ENCODE peak calls at places on chromosomes 12 and 14, in five cellular contexts. R is H1, O is GM23338, K is transverse colon, H is spleen. Y is an unnamed sample.

GRCh38 chr12:77064891-77065360 is 443 bp downstream of the E2F7 start:
- DNase-seq in R (no peak), O (peak; percentile 60), K (no peak), H (no peak), Y (no peak)

GRCh38 chr12:128543493-128543892 is 276.5 kb downstream of the TMEM132C start:
- DNase-seq in R (no peak), O (no peak), K (no peak), H (no peak), Y (no peak)

GRCh38 chr14:25132734-25133422 is 82.9 kb upstream of the STXBP6 start:
- DNase-seq in R (peak; percentile 60), O (peak; percentile 92), K (peak; percentile 72), H (peak; percentile 83), Y (peak; percentile 61)

GRCh38 chr14:81655423-81656314 is 122.0 kb upstream of the SEL1L start:
- DNase-seq in R (no peak), O (peak; percentile 40), K (no peak), H (no peak), Y (no peak)

GRCh38 chr12:53231859-53232640 is at the start of gene RARG:
- DNase-seq in R (no peak), O (peak; percentile 77), K (peak; percentile 71), H (peak; percentile 86), Y (peak; percentile 93)

GRCh38 chr12:30796508-30796780 is 41.7 kb upstream of the CAPRIN2 start:
- DNase-seq in R (no peak), O (peak; percentile 78), K (peak; percentile 13), H (no peak), Y (no peak)

GRCh38 chr12:32893458-32893857 is 3.1 kb downstream of the PKP2 start:
- DNase-seq in R (no peak), O (peak; percentile 46), K (no peak), H (no peak), Y (no peak)

GRCh38 chr12:104494816-104495158 is 38.0 kb downstream of the CHST11 start:
- DNase-seq in R (no peak), O (no peak), K (no peak), H (no peak), Y (no peak)

GRCh38 chr14:100611811-100612480 is 24.7 kb upstream of the BEGAIN start:
- DNase-seq in R (no peak), O (no peak), K (peak; percentile 2), H (no peak), Y (peak; percentile 21)

GRCh38 chr14:55373784-55374725 is 37.6 kb downstream of the ATG14 start:
- DNase-seq in R (no peak), O (no peak), K (no peak), H (no peak), Y (no peak)

GRCh38 chr14:36035675-36036074 is 140.8 kb downstream of the PTCSC3 start:
- DNase-seq in R (no peak), O (no peak), K (no peak), H (no peak), Y (no peak)

GRCh38 chr14:86838363-86838762 is 1154.6 kb downstream of the GALC start:
- DNase-seq in R (no peak), O (no peak), K (no peak), H (no peak), Y (no peak)

GRCh38 chr14:63614964-63615363 is 26.7 kb downstream of the WDR89 start:
- DNase-seq in R (no peak), O (no peak), K (no peak), H (no peak), Y (no peak)

GRCh38 chr12:102990419-102990818 is 32.9 kb downstream of the ASCL1 start:
- DNase-seq in R (no peak), O (peak; percentile 40), K (no peak), H (no peak), Y (peak; percentile 21)

GRCh38 chr12:62646566-62646965 is 179.9 kb downstream of the MON2 start:
- DNase-seq in R (no peak), O (no peak), K (no peak), H (no peak), Y (no peak)

GRCh38 chr12:6437586-6437985 is 7.2 kb upstream of the CD27 start:
- DNase-seq in R (no peak), O (no peak), K (no peak), H (no peak), Y (no peak)

GRCh38 chr12:14716848-14717444 is 20.5 kb upstream of the GUCY2C start:
- DNase-seq in R (no peak), O (peak; percentile 86), K (peak; percentile 57), H (no peak), Y (peak; percentile 44)

GRCh38 chr12:66638666-66639065 is 40.2 kb downstream of the GRIP1 start:
- DNase-seq in R (no peak), O (no peak), K (no peak), H (no peak), Y (no peak)

GRCh38 chr14:51653096-51653814 is 1.5 kb downstream of the FRMD6 start:
- DNase-seq in R (no peak), O (peak; percentile 67), K (no peak), H (no peak), Y (no peak)

GRCh38 chr12:62722971-62723680 is 211.8 kb downstream of the PPM1H start:
- DNase-seq in R (no peak), O (no peak), K (no peak), H (no peak), Y (no peak)

GRCh38 chr14:34059925-34060746 is 109.3 kb upstream of the EGLN3 start:
- DNase-seq in R (no peak), O (peak; percentile 84), K (peak; percentile 87), H (peak; percentile 89), Y (peak; percentile 87)

GRCh38 chr12:119068129-119068856 is 87.0 kb downstream of the SRRM4 start:
- DNase-seq in R (no peak), O (no peak), K (no peak), H (no peak), Y (no peak)

GRCh38 chr14:22339277-22339676 is 249.7 kb downstream of the DAD1 start:
- DNase-seq in R (no peak), O (no peak), K (peak; percentile 67), H (no peak), Y (no peak)

GRCh38 chr12:113257564-113257963 is 36.3 kb downstream of the TPCN1 start:
- DNase-seq in R (no peak), O (no peak), K (no peak), H (no peak), Y (no peak)

GRCh38 chr12:113260127-113260526 is 38.9 kb downstream of the TPCN1 start:
- DNase-seq in R (no peak), O (no peak), K (no peak), H (no peak), Y (no peak)

GRCh38 chr12:113261847-113262470 is 40.7 kb downstream of the TPCN1 start:
- DNase-seq in R (no peak), O (no peak), K (no peak), H (no peak), Y (no peak)

GRCh38 chr12:113260636-113261300 is 39.5 kb downstream of the TPCN1 start:
- DNase-seq in R (no peak), O (no peak), K (no peak), H (no peak), Y (no peak)

DNA sequence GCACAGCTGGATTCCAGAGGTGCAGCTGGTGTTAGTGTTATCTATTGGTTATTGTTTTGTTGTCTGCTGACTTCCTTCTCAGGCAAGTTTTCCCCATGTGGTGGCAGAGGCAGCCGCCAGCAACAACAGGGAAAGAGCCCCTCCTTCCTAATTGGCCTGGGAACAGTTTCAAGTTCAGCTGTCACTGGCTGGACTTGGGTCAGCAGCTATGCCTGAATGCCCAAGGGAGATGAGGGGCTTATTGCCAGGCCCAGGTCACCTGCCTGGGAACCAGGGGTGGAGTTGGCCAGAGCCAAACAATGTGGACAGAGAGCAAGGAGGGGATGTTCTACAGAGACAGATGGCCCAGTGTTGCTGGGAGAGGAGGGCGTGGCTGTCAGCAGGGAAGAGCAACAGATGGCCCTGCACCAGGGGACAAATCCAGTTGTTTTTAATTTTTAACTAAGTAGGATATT is 38.3 kb downstream of the TPCN1 start:
- DNase-seq in R (no peak), O (peak; percentile 21), K (peak; percentile 68), H (no peak), Y (peak; percentile 87)
- TF ChIP-seq POLR2AphosphoS5 in R (no peak), O (no peak), K (peak; percentile 43), H (peak; percentile 44), Y (no peak)

GRCh38 chr12:122834921-122835692 is at the start of gene HIP1R:
- DNase-seq in R (no peak), O (peak; percentile 59), K (peak; percentile 71), H (peak; percentile 90), Y (peak; percentile 94)
- TF ChIP-seq POLR2AphosphoS5 in R (no peak), O (peak; percentile 50), K (no peak), H (peak; percentile 66), Y (no peak)

DNA sequence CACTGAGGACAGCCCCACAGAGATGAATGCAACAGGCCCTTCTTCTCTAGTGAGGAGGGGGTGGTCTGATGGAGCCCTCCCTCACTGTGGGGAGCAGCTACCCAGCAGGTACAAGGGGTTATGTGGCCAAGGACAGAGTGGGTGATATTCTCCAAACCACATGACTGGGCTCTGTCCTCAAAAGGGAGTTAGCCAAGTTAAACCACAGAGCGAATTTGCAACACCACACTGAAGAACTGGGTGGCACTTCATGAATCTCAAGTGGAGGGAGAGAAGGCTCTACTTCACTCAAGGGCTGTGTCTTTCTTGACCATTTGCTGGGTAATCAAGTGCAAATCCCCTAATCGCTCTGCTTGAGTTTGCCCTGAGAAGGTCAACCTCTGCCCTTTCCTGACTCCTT is 12.5 kb downstream of the GPR68 start:
- DNase-seq in R (no peak), O (no peak), K (no peak), H (no peak), Y (no peak)
- TF ChIP-seq POLR2AphosphoS5 in R (no peak), O (no peak), K (no peak), H (no peak), Y (no peak)

DNA sequence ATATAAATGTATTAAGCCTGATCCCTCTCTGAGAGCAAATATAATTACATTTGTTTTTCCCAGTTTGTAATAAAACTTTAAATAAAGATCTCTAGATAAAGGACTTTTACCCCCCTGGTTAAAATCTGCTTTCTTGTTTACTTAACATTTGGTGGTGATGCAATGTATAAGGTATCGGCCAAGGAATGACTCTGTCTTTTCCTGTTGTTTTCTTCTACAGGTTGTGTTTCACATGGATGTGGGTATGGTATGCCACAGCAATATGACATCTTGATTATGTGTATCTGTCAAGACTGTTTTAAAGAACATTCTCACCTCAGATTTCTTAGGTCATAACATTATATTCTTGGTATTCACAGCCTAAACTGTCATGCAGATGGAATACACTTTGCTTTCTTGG is 210.6 kb upstream of the NOVA1 start:
- DNase-seq in R (no peak), O (no peak), K (no peak), H (no peak), Y (no peak)
- TF ChIP-seq POLR2AphosphoS5 in R (no peak), O (no peak), K (no peak), H (no peak), Y (no peak)

GRCh38 chr12:57603758-57604453 is 718 bp upstream of the DTX3 start:
- DNase-seq in R (no peak), O (peak; percentile 75), K (peak; percentile 41), H (no peak), Y (no peak)
- TF ChIP-seq POLR2AphosphoS5 in R (no peak), O (no peak), K (no peak), H (peak; percentile 16), Y (peak; percentile 43)

DNA sequence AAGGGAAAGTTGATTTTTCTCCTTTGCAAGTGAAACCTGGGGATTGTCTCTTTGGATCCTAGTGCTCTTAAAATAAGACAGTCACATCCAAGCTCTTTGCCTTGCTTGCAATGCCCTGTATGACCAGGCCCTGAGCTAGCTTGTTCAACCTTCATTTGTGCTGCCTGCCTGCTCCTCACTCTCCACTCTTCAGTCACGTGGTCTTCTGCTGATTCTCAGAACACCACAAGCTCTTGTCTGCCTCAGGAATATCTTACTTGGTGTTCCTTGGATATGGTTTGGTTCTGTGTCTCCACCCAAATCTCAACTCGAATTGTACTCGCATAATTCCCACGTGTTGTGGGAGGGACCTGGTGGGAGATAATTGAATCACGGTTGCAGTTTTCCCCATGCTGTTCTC is 318.7 kb downstream of the RMST start:
- DNase-seq in R (no peak), O (no peak), K (no peak), H (no peak), Y (no peak)
- TF ChIP-seq POLR2AphosphoS5 in R (no peak), O (no peak), K (no peak), H (no peak), Y (no peak)

Y was measured in SK-N-SH.